ENCODE peak calls at places on chromosomes 6 and 20, in six cellular contexts. L is astrocyte of the spinal cord, O is fibroblast of pulmonary artery, I is transverse colon, Z is fibroblast of mammary gland, E is ovary. W is an unnamed sample.

GRCh38 chr6:95099410-95099809 is 477.9 kb upstream of the MANEA start:
- DNase-seq in E (no peak), O (no peak), Z (no peak), I (no peak), L (no peak), W (no peak)

GRCh38 chr6:44430322-44430721 is 42.8 kb downstream of the CDC5L start:
- DNase-seq in E (no peak), I (no peak), L (peak; percentile 51), Z (no peak), O (peak; percentile 42), W (no peak)

GRCh38 chr6:114121913-114122662 is 151.1 kb upstream of the HDAC2 start:
- DNase-seq in E (no peak), Z (no peak), O (no peak), I (no peak), L (no peak), W (no peak)

GRCh38 chr20:33862709-33863403 is 51.7 kb downstream of the CHMP4B start:
- DNase-seq in O (peak; percentile 79), Z (peak; percentile 63), E (peak; percentile 74), I (peak; percentile 62), L (peak; percentile 68), W (no peak)

GRCh38 chr20:38284893-38285444 is 19.0 kb upstream of the BPI start:
- DNase-seq in E (no peak), L (no peak), Z (no peak), I (no peak), O (no peak), W (no peak)

GRCh38 chr20:62019144-62019805 is 46.4 kb downstream of the TAF4 start:
- DNase-seq in I (no peak), L (no peak), E (peak; percentile 77), Z (no peak), O (no peak), W (no peak)

GRCh38 chr6:165769401-165769800 is 106.4 kb upstream of the PDE10A start:
- DNase-seq in L (no peak), O (no peak), I (no peak), E (no peak), Z (no peak), W (no peak)

GRCh38 chr6:76770166-76770565 is 693.1 kb downstream of the HTR1B start:
- DNase-seq in Z (no peak), L (no peak), I (no peak), O (peak; percentile 7), E (no peak), W (no peak)

GRCh38 chr20:47878601-47879004 is 93.3 kb upstream of the SULF2 start:
- DNase-seq in L (no peak), E (no peak), Z (no peak), I (no peak), O (peak; percentile 63), W (no peak)

GRCh38 chr20:38805958-38806854 is 709 bp downstream of the PPP1R16B start:
- DNase-seq in O (no peak), Z (no peak), E (no peak), L (no peak), I (peak; percentile 38), W (no peak)

GRCh38 chr6:21856844-21857243 is 263.3 kb downstream of the SOX4 start:
- DNase-seq in I (no peak), L (peak; percentile 4), O (peak; percentile 53), E (no peak), Z (peak; percentile 83), W (no peak)

GRCh38 chr20:10939297-10939949 is 265.6 kb upstream of the JAG1 start:
- DNase-seq in O (peak; percentile 44), L (peak; percentile 33), Z (peak; percentile 44), E (no peak), I (no peak), W (no peak)

GRCh38 chr20:39885975-39886649 is 802.9 kb downstream of the MAFB start:
- DNase-seq in L (peak; percentile 84), E (peak; percentile 58), O (peak; percentile 69), I (peak; percentile 47), Z (peak; percentile 92), W (peak; percentile 35)

GRCh38 chr6:107598091-107598490 is 108.2 kb downstream of the SOBP start:
- DNase-seq in L (no peak), O (no peak), I (no peak), E (no peak), Z (no peak), W (no peak)

GRCh38 chr20:19710336-19710721 is 47.7 kb upstream of the RIN2 start:
- DNase-seq in I (peak; percentile 67), L (peak; percentile 22), Z (peak; percentile 10), E (no peak), O (no peak), W (no peak)

GRCh38 chr6:142820336-142821016 is 124.5 kb downstream of the HIVEP2 start:
- DNase-seq in E (no peak), O (no peak), L (no peak), I (no peak), Z (no peak), W (no peak)

GRCh38 chr20:23636908-23637281 is 860 bp downstream of the CST3 start:
- DNase-seq in I (no peak), Z (no peak), O (no peak), L (no peak), E (no peak), W (no peak)

GRCh38 chr6:148450866-148451265 is 108.2 kb downstream of the SASH1 start:
- DNase-seq in L (no peak), O (no peak), Z (no peak), E (no peak), I (no peak), W (no peak)

GRCh38 chr6:41785689-41786450 is 1.6 kb upstream of the TOMM6 start:
- DNase-seq in L (peak; percentile 28), O (peak; percentile 29), Z (no peak), I (peak; percentile 22), E (no peak), W (no peak)

GRCh38 chr6:2765896-2766766 is 938 bp downstream of the WRNIP1 start:
- DNase-seq in L (peak; percentile 42), O (peak; percentile 46), Z (no peak), E (peak; percentile 70), I (peak; percentile 56), W (no peak)

GRCh38 chr6:44359973-44360372 is 17.5 kb downstream of the SPATS1 start:
- DNase-seq in E (no peak), O (no peak), Z (no peak), L (no peak), I (no peak), W (no peak)

DNA sequence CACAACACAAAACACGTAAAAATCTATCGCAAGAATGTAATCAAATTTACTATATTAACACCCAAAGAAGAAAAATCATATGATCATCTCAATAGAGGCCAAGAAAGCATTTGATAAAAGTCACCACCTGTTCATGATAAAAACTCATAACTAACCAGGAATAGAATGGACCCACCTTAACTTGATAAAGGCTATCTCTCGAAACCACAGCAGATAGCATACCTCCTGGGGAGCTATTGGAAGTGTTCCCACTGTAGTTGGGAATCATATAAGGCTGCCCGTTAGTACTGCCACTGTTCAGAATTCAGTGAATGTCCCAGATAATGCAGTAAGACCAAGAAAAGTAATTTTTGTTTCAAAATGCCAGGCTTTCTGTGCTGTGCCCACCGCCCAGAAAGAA is 21.7 kb downstream of the POFUT1 start:
- DNase-seq in E (no peak), L (no peak), O (no peak), Z (no peak), I (no peak), W (no peak)
- TF ChIP-seq CTCF in E (no peak), L (no peak), O (no peak), Z (no peak), I (no peak), W (no peak)

GRCh38 chr20:24953621-24954133 is 4.6 kb downstream of the CST7 start:
- DNase-seq in E (no peak), Z (no peak), L (no peak), O (no peak), I (no peak), W (no peak)

GRCh38 chr20:24953204-24953565 is 4.1 kb downstream of the CST7 start:
- DNase-seq in Z (no peak), I (no peak), O (no peak), L (no peak), E (no peak), W (no peak)

GRCh38 chr20:24956001-24956761 is 7.1 kb downstream of the CST7 start:
- DNase-seq in O (no peak), Z (no peak), I (no peak), L (no peak), E (no peak), W (no peak)

GRCh38 chr20:24954151-24954550 is 5.1 kb downstream of the CST7 start:
- DNase-seq in E (no peak), L (no peak), O (no peak), I (no peak), Z (no peak), W (no peak)

DNA sequence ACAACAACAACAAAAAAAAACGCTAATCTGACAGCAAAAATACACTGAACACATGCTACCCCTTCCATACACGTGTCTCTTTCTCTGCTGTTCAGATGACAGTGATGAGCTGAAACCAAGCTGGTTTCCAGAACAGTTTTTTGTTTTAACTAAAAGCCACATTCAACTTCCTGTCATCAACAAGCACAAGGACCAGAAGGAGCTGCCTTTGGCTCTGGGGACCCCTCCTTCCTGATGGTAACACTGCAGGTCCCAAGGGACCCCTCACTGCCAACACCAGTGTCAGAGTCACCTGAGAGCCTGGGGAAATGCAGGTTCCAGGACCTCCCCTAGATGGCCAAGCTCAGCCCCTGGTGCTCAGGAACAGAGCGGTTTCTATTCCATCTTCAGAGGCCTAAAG is 6.0 kb downstream of the CST7 start:
- DNase-seq in L (no peak), O (no peak), I (no peak), E (no peak), Z (no peak), W (no peak)
- TF ChIP-seq CTCF in L (no peak), O (no peak), I (no peak), E (no peak), Z (no peak), W (no peak)

GRCh38 chr6:38160831-38161230 is 341.3 kb downstream of the ZFAND3 start:
- DNase-seq in Z (no peak), O (no peak), E (no peak), I (no peak), L (no peak), W (no peak)
- TF ChIP-seq CTCF in Z (no peak), O (no peak), E (no peak), I (no peak), L (no peak), W (no peak)

GRCh38 chr20:60202046-60202445 is 243.8 kb downstream of the CDH26 start:
- DNase-seq in O (no peak), I (no peak), E (no peak), L (no peak), Z (no peak), W (no peak)

GRCh38 chr20:60203451-60203850 is 245.2 kb downstream of the CDH26 start:
- DNase-seq in I (no peak), Z (no peak), O (no peak), E (no peak), L (no peak), W (no peak)

GRCh38 chr20:60204601-60205000 is 246.4 kb downstream of the CDH26 start:
- DNase-seq in O (no peak), L (no peak), E (no peak), I (no peak), Z (no peak), W (no peak)

GRCh38 chr20:60209048-60209447 is 250.8 kb downstream of the CDH26 start:
- DNase-seq in E (no peak), I (no peak), O (no peak), Z (no peak), L (no peak), W (no peak)

DNA sequence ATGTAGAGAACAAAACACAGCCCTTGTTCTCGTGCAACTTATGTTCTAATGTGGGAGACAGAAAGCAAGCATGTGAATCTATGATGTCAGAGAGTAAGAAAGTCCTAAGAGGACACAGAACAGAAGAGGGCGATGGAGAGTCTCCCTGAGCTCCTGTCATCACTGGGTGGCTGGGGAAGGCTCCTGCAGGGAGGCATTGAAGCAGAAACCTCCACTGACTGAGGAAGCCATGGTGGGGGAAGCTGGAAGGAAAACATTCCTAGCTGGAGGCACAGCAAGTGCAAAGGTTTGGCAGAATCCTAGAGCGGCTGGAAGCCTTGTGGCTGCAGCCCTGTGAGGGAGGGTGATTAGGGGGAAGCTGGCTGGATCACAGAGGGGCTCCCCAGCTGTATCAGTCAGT is 248.0 kb downstream of the CDH26 start:
- DNase-seq in I (no peak), E (no peak), L (peak; percentile 55), Z (peak; percentile 57), O (peak; percentile 13), W (peak; percentile 43)
- TF ChIP-seq CTCF in I (no peak), E (no peak), L (peak; percentile 58), Z (peak; percentile 60), O (peak; percentile 15), W (peak; percentile 70)